ENCODE peak calls at places on chromosomes 6 and 20, in five cellular contexts. G, F, U, E and I are unnamed samples.

GRCh38 chr6:22809380-22809779 is 240.0 kb downstream of the HDGFL1 start:
- DNase-seq in U (no peak), E (no peak), G (no peak), F (no peak), I (no peak)

GRCh38 chr20:4604580-4604979 is 117.1 kb upstream of the PRND start:
- DNase-seq in F (no peak), U (peak; percentile 20), G (no peak), E (no peak), I (no peak)

GRCh38 chr20:63738687-63739128 is 868 bp upstream of the SLC2A4RG start:
- DNase-seq in G (no peak), F (no peak), U (peak; percentile 16), E (no peak), I (no peak)

GRCh38 chr6:105164418-105164817 is 15.4 kb downstream of the POPDC3 start:
- DNase-seq in E (no peak), U (peak; percentile 29), G (no peak), F (no peak), I (peak; percentile 30)

GRCh38 chr6:71107935-71108420 is 151.1 kb upstream of the B3GAT2 start:
- DNase-seq in E (peak; percentile 81), G (no peak), F (no peak), U (peak; percentile 92), I (no peak)

GRCh38 chr6:5279891-5280338 is 18.6 kb downstream of the FARS2 start:
- DNase-seq in F (no peak), E (no peak), U (no peak), G (no peak), I (no peak)

GRCh38 chr6:105301072-105301503 is 101.8 kb downstream of the PREP start:
- DNase-seq in G (no peak), U (peak; percentile 49), F (no peak), E (no peak), I (no peak)

GRCh38 chr6:115064680-115065079 is 721.9 kb upstream of the HS3ST5 start:
- DNase-seq in F (no peak), G (no peak), E (no peak), U (no peak), I (no peak)

GRCh38 chr20:5085380-5085779 is 34.4 kb downstream of the PCNA start:
- DNase-seq in U (no peak), F (no peak), G (no peak), E (no peak), I (no peak)

GRCh38 chr6:19415605-19416326 is 421.4 kb upstream of the ID4 start:
- DNase-seq in E (no peak), U (peak; percentile 86), F (no peak), G (no peak), I (peak; percentile 25)

GRCh38 chr6:124670801-124671200 is 291.4 kb upstream of the RNF217 start:
- DNase-seq in U (no peak), E (no peak), F (no peak), G (no peak), I (no peak)

GRCh38 chr6:109373762-109374161 is 8.5 kb downstream of the CD164 start:
- DNase-seq in U (no peak), E (no peak), F (peak; percentile 89), G (no peak), I (no peak)

GRCh38 chr6:26497610-26498009 is 2.5 kb upstream of the BTN1A1 start:
- DNase-seq in U (no peak), F (no peak), E (no peak), G (no peak), I (no peak)

GRCh38 chr20:40536866-40537265 is 152.2 kb downstream of the MAFB start:
- DNase-seq in G (no peak), U (no peak), E (no peak), F (no peak), I (no peak)

GRCh38 chr6:143592335-143592734 is 80.8 kb upstream of the FUCA2 start:
- DNase-seq in U (no peak), G (no peak), F (no peak), E (no peak), I (no peak)

GRCh38 chr6:84976516-84977420 is 212.4 kb upstream of the TBX18 start:
- DNase-seq in G (no peak), U (no peak), E (peak; percentile 71), F (no peak), I (no peak)

GRCh38 chr6:35436071-35436865 is 15.9 kb upstream of the FANCE start:
- DNase-seq in G (no peak), F (no peak), U (no peak), E (no peak), I (no peak)
- TF ChIP-seq EZH2 in G (no peak), F (no peak), U (no peak), E (no peak), I (no peak)

DNA sequence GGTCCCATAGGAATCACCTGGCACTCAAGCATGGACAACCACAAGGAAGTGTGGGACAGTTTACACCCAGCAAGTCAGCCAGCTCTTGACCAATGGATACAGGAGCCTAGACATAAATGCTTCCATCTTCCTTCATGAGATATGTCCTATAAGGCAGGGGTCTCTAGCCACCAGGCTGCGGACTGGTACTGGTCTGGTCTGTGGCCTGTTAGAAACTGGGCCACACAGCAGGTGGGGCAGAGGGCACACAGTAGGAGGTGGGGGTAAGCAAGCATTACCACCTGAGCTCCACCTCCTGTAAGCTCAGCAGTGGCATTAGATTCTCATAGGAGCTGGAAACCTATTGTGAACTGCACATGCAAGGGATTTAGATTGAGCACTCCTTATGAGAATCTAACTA is 437.1 kb downstream of the CD109 start:
- DNase-seq in G (no peak), E (no peak), F (no peak), U (no peak), I (no peak)
- H3K79me2 ChIP-seq in G (no peaks in the 10 kb centered on the region), E (no peaks in the 10 kb centered on the region), F (no peaks in the 10 kb centered on the region), U (no peaks in the 10 kb centered on the region), I (no peaks in the 10 kb centered on the region)

GRCh38 chr20:52247548-52247947 is 56.0 kb upstream of the ZFP64 start:
- DNase-seq in E (no peak), G (no peak), U (no peak), F (no peak), I (no peak)
- TF ChIP-seq EZH2 in E (no peak), G (no peak), U (no peak), F (no peak), I (no peak)

GRCh38 chr20:34017610-34018009 is 23.9 kb downstream of the RALY start:
- DNase-seq in F (no peak), E (no peak), U (peak; percentile 98), G (no peak), I (peak; percentile 85)

GRCh38 chr20:34014878-34015277 is 21.2 kb downstream of the RALY start:
- DNase-seq in E (no peak), U (no peak), F (no peak), G (no peak), I (no peak)

GRCh38 chr20:34015401-34016335 is 22.0 kb downstream of the RALY start:
- DNase-seq in G (no peak), E (no peak), F (no peak), U (no peak), I (no peak)

GRCh38 chr20:34018166-34018565 is 24.5 kb downstream of the RALY start:
- DNase-seq in F (no peak), U (peak; percentile 9), E (no peak), G (no peak), I (no peak)

GRCh38 chr20:34016736-34017135 is 23.0 kb downstream of the RALY start:
- DNase-seq in F (no peak), E (no peak), U (no peak), G (no peak), I (no peak)
- H3K79me2 ChIP-seq in F (peaks cover 89% of the 10 kb centered on the region), E (peaks cover 89% of the 10 kb centered on the region), U (peaks cover 63% of the 10 kb centered on the region), G (peaks cover 92% of the 10 kb centered on the region), I (peaks cover 71% of the 10 kb centered on the region)